ENCODE peak calls at places on chromosomes 11 and 22, in six cellular contexts. H, M, N, E, I and A are unnamed samples.
A peak's percentile ranks its signal among the peaks of the same experiment; 100 is the strongest.

GRCh38 chr11:132007184-132007583 is 636.8 kb downstream of the NTM start:
- DNase-seq in H (no peak), M (no peak), N (no peak), E (no peak), I (no peak), A (no peak)

GRCh38 chr11:33490842-33491370 is 209.7 kb downstream of the C11orf91 start:
- DNase-seq in H (no peak), M (no peak), N (no peak), E (no peak), I (no peak), A (no peak)

GRCh38 chr11:130999992-131000770 is 83.9 kb upstream of the SNX19 start:
- DNase-seq in H (no peak), M (no peak), N (no peak), E (peak; percentile 95), I (no peak), A (no peak)

GRCh38 chr11:32821917-32822560 is 7.7 kb upstream of the PRRG4 start:
- DNase-seq in H (no peak), M (no peak), N (no peak), E (no peak), I (no peak), A (no peak)

GRCh38 chr11:112012877-112013276 is 12.3 kb upstream of the DLAT start:
- DNase-seq in H (no peak), M (no peak), N (no peak), E (peak; percentile 56), I (no peak), A (no peak)

GRCh38 chr22:44907765-44908737 is 101.8 kb downstream of the PHF21B start:
- DNase-seq in H (no peak), M (no peak), N (no peak), E (no peak), I (no peak), A (peak; percentile 22)

GRCh38 chr22:30044369-30044768 is 35.9 kb upstream of the HORMAD2 start:
- DNase-seq in H (no peak), M (no peak), N (no peak), E (peak; percentile 99), I (no peak), A (peak; percentile 16)

GRCh38 chr22:31044262-31044861 is 36.8 kb upstream of the SMTN start:
- DNase-seq in H (peak; percentile 93), M (peak; percentile 74), N (no peak), E (peak; percentile 56), I (peak; percentile 69), A (peak; percentile 61)

GRCh38 chr11:104343578-104343977 is 179.6 kb upstream of the PDGFD start:
- DNase-seq in H (no peak), M (no peak), N (peak; percentile 27), E (no peak), I (no peak), A (no peak)

GRCh38 chr22:30301995-30302809 is 12.9 kb upstream of the CASTOR1 start:
- DNase-seq in H (no peak), M (peak; percentile 53), N (no peak), E (peak; percentile 71), I (no peak), A (no peak)

GRCh38 chr11:34154059-34154875 is 48.8 kb downstream of the NAT10 start:
- DNase-seq in H (no peak), M (no peak), N (no peak), E (no peak), I (no peak), A (no peak)

GRCh38 chr22:45526768-45527360 is 24.2 kb downstream of the FBLN1 start:
- DNase-seq in H (no peak), M (no peak), N (no peak), E (peak; percentile 59), I (peak; percentile 65), A (no peak)

GRCh38 chr11:117152066-117152465 is 8.0 kb downstream of the PAFAH1B2 start:
- DNase-seq in H (no peak), M (no peak), N (no peak), E (no peak), I (no peak), A (no peak)

GRCh38 chr11:67417425-67417824 is 1.9 kb downstream of the CARNS1 start:
- DNase-seq in H (no peak), M (no peak), N (no peak), E (no peak), I (no peak), A (no peak)

GRCh38 chr22:20107951-20108756 is 7.8 kb upstream of the RANBP1 start:
- DNase-seq in H (peak; percentile 67), M (no peak), N (no peak), E (no peak), I (no peak), A (no peak)

GRCh38 chr22:24578355-24579241 is 14.3 kb downstream of the LRRC75B start:
- DNase-seq in H (peak; percentile 3), M (no peak), N (no peak), E (no peak), I (no peak), A (no peak)

GRCh38 chr11:17528906-17529813 is 15.1 kb downstream of the USH1C start:
- DNase-seq in H (peak; percentile 4), M (no peak), N (no peak), E (no peak), I (no peak), A (no peak)

GRCh38 chr11:27934830-27935145 is 173.2 kb downstream of the KIF18A start:
- DNase-seq in H (no peak), M (no peak), N (no peak), E (peak; percentile 98), I (no peak), A (no peak)

GRCh38 chr11:63417174-63417852 is 47.7 kb downstream of the SLC22A9 start:
- DNase-seq in H (no peak), M (no peak), N (no peak), E (no peak), I (no peak), A (no peak)

GRCh38 chr22:27982630-27983180 is 63.6 kb upstream of the PITPNB start:
- DNase-seq in H (no peak), M (no peak), N (no peak), E (no peak), I (no peak), A (peak; percentile 24)

GRCh38 chr11:2517386-2518064 is 72.7 kb downstream of the KCNQ1 start:
- DNase-seq in H (peak; percentile 39), M (peak; percentile 9), N (peak; percentile 0), E (no peak), I (peak; percentile 10), A (peak; percentile 35)

GRCh38 chr11:103624708-103625623 is 411.5 kb upstream of the DDI1 start:
- DNase-seq in H (no peak), M (no peak), N (no peak), E (peak; percentile 99), I (no peak), A (no peak)

GRCh38 chr11:26777276-26777939 is 55.5 kb upstream of the SLC5A12 start:
- DNase-seq in H (no peak), M (no peak), N (no peak), E (no peak), I (no peak), A (no peak)

GRCh38 chr11:79033833-79034232 is 407.0 kb downstream of the TENM4 start:
- DNase-seq in H (no peak), M (no peak), N (no peak), E (peak; percentile 42), I (no peak), A (no peak)
- H3K27me3 ChIP-seq in H (no peaks in the 10 kb centered on the region), M (no peaks in the 10 kb centered on the region), N (peaks cover 4% of the 10 kb centered on the region), E (peaks cover 4% of the 10 kb centered on the region), I (no peaks in the 10 kb centered on the region), A (no peaks in the 10 kb centered on the region)

DNA sequence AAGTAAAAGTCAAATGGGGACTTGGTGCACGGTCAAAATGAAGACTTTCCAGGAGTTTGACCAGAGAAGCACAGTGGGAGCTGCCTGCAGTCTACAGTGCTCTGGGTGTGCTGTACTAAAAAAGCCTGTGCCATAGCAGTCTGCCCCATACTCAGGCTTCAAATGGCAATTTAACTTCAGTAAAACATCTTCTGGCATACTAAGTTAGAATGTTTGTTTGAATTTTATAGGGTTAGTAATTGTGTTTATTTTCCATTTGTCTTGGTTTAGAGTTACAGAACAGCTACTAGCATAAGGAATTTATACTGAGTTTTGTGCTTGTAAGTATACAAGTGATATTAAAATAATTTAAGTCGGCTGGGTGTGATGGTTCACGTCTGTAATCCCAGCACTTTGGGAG is 29.3 kb upstream of the LIPT2 start:
- DNase-seq in H (no peak), M (no peak), N (no peak), E (no peak), I (no peak), A (no peak)
- H3K27me3 ChIP-seq in H (no peaks in the 10 kb centered on the region), M (no peaks in the 10 kb centered on the region), N (no peaks in the 10 kb centered on the region), E (peaks cover 3% of the 10 kb centered on the region), I (no peaks in the 10 kb centered on the region), A (no peaks in the 10 kb centered on the region)

GRCh38 chr11:64712430-64713030 is 10.5 kb downstream of the NRXN2 start:
- DNase-seq in H (peak; percentile 75), M (no peak), N (no peak), E (no peak), I (no peak), A (no peak)
- H3K27me3 ChIP-seq in H (no peaks in the 10 kb centered on the region), M (peaks cover 10% of the 10 kb centered on the region), N (peaks cover 92% of the 10 kb centered on the region), E (peaks cover 19% of the 10 kb centered on the region), I (peaks cover 23% of the 10 kb centered on the region), A (peaks cover 81% of the 10 kb centered on the region)

GRCh38 chr22:36611241-36611976 is 82.4 kb upstream of the EIF3D start:
- DNase-seq in H (no peak), M (no peak), N (no peak), E (no peak), I (no peak), A (no peak)

GRCh38 chr22:36613958-36614357 is 85.0 kb upstream of the EIF3D start:
- DNase-seq in H (no peak), M (no peak), N (peak; percentile 32), E (peak; percentile 68), I (no peak), A (no peak)

GRCh38 chr22:36610567-36610966 is 81.6 kb upstream of the EIF3D start:
- DNase-seq in H (no peak), M (no peak), N (no peak), E (no peak), I (no peak), A (no peak)

GRCh38 chr22:36610056-36610455 is 81.1 kb upstream of the EIF3D start:
- DNase-seq in H (no peak), M (no peak), N (no peak), E (no peak), I (no peak), A (no peak)

DNA sequence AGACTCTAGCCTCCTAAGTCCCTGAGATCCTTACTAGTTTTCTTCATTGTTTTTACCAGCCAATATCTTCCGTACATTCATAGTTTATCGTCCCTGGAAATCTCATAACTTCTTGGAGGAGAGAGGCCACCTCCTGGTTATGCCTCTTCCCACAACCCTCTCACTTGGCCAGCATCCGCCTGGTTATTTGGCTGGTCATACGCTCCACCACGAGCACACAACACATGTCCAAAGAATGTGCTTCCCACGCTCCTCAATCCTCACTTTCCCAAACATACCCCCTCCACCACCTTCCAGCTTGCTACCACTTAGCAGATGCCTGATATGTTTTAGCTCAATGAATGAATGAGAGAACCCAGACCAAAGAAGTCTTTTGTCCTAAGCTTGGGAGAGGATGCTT is 83.5 kb upstream of the EIF3D start:
- DNase-seq in H (no peak), M (no peak), N (no peak), E (peak; percentile 79), I (no peak), A (no peak)
- H3K27me3 ChIP-seq in H (no peaks in the 10 kb centered on the region), M (no peaks in the 10 kb centered on the region), N (no peaks in the 10 kb centered on the region), E (peaks cover 56% of the 10 kb centered on the region), I (peaks cover 11% of the 10 kb centered on the region), A (no peaks in the 10 kb centered on the region)